ENCODE peak calls at places on chromosomes 1 and 21, in six cellular contexts. K is stimulated activated CD4-positive, alpha-beta T cell treated with anti-CD3 and anti-CD28 coated beads, TNF-alpha, amount 100 ng/mL, for 4 hours; Y is activated T-cell treated with anti-CD3 and anti-CD28 coated beads, Interleukin-2, amount 50 U/mL, for 1 hour; B is NCI-H1092 treated with DMSO at 0.1 percent for 48 hours; X is lower lobe of right lung; D is ovary. I is an unnamed sample.

GRCh38 chr1:39720094-39720999 is 18.3 kb upstream of the PPIE start:
- DNase-seq in K (no peak), Y (no peak), B (peak; percentile 100), X (no peak), D (no peak), I (peak; percentile 53)

GRCh38 chr1:32746130-32746529 is 43.6 kb upstream of the SYNC start:
- DNase-seq in K (no peak), Y (no peak), B (peak; percentile 12), X (no peak), D (no peak), I (no peak)

GRCh38 chr1:187838335-187839293 is 1009.9 kb downstream of the PLA2G4A start:
- DNase-seq in K (no peak), Y (no peak), B (no peak), X (no peak), D (no peak), I (no peak)

GRCh38 chr21:45613396-45613795 is 30.1 kb upstream of the PCBP3 start:
- DNase-seq in K (no peak), Y (peak; percentile 17), B (no peak), X (no peak), D (no peak), I (no peak)

GRCh38 chr1:57101171-57101570 is 135.4 kb upstream of the C8B start:
- DNase-seq in K (no peak), Y (no peak), B (no peak), X (no peak), D (no peak), I (no peak)

GRCh38 chr1:224894915-224895314 is 34.6 kb upstream of the DNAH14 start:
- DNase-seq in K (no peak), Y (no peak), B (peak; percentile 25), X (no peak), D (no peak), I (no peak)

GRCh38 chr1:179287456-179287855 is 6.1 kb upstream of the SOAT1 start:
- DNase-seq in K (no peak), Y (no peak), B (no peak), X (no peak), D (no peak), I (no peak)

GRCh38 chr1:74522143-74522542 is 9.7 kb upstream of the LRRC53 start:
- DNase-seq in K (no peak), Y (no peak), B (no peak), X (no peak), D (no peak), I (no peak)

GRCh38 chr1:235138821-235139220 is 10.2 kb upstream of the TOMM20 start:
- DNase-seq in K (no peak), Y (no peak), B (no peak), X (no peak), D (no peak), I (no peak)

GRCh38 chr1:168441745-168442144 is 102.1 kb downstream of the XCL2 start:
- DNase-seq in K (no peak), Y (no peak), B (no peak), X (no peak), D (no peak), I (no peak)

GRCh38 chr1:2529776-2530500 is at the start of gene HES5:
- DNase-seq in K (no peak), Y (peak; percentile 48), B (peak; percentile 14), X (no peak), D (no peak), I (no peak)

GRCh38 chr1:174800221-174800791 is 199.4 kb upstream of the CACYBP start:
- DNase-seq in K (no peak), Y (peak; percentile 32), B (peak; percentile 53), X (no peak), D (peak; percentile 33), I (peak; percentile 52)

GRCh38 chr21:19850157-19850556 is 1148.1 kb upstream of the NCAM2 start:
- DNase-seq in K (no peak), Y (no peak), B (no peak), X (no peak), D (no peak), I (no peak)

GRCh38 chr1:243598433-243598832 is 251.6 kb downstream of the AKT3 start:
- DNase-seq in K (no peak), Y (no peak), B (no peak), X (no peak), D (no peak), I (no peak)

GRCh38 chr1:110829955-110830553 is 42.9 kb upstream of the CD53 start:
- DNase-seq in K (no peak), Y (no peak), B (peak; percentile 25), X (no peak), D (no peak), I (peak; percentile 55)

GRCh38 chr1:167428418-167428817 is 89.9 kb downstream of the CD247 start:
- DNase-seq in K (no peak), Y (no peak), B (no peak), X (no peak), D (no peak), I (no peak)

GRCh38 chr1:60987904-60988303 is 94.5 kb upstream of the NFIA start:
- DNase-seq in K (no peak), Y (no peak), B (no peak), X (no peak), D (no peak), I (no peak)

GRCh38 chr1:21572735-21573277 is 63.6 kb downstream of the ALPL start:
- DNase-seq in K (no peak), Y (no peak), B (no peak), X (no peak), D (no peak), I (no peak)

GRCh38 chr1:54973205-54973921 is 7.1 kb upstream of the TMEM61 start:
- DNase-seq in K (no peak), Y (no peak), B (peak; percentile 11), X (no peak), D (no peak), I (no peak)

GRCh38 chr1:222095606-222096475 is 354.0 kb upstream of the DUSP10 start:
- DNase-seq in K (peak; percentile 10), Y (peak; percentile 59), B (peak; percentile 4), X (no peak), D (peak; percentile 24), I (peak; percentile 38)

GRCh38 chr1:3251099-3251809 is 182.3 kb downstream of the PRDM16 start:
- DNase-seq in K (no peak), Y (no peak), B (no peak), X (no peak), D (no peak), I (no peak)

GRCh38 chr1:160375788-160376524 is 9.1 kb downstream of the NHLH1 start:
- DNase-seq in K (no peak), Y (no peak), B (no peak), X (no peak), D (no peak), I (no peak)

GRCh38 chr1:1630965-1631792 is 794 bp upstream of the MMP23B start:
- DNase-seq in K (no peak), Y (peak; percentile 53), B (no peak), X (peak; percentile 57), D (peak; percentile 87), I (no peak)

GRCh38 chr1:177065430-177065829 is 99.1 kb downstream of the ASTN1 start:
- DNase-seq in K (no peak), Y (no peak), B (peak; percentile 13), X (no peak), D (no peak), I (no peak)

GRCh38 chr1:211876849-211877248 is 46.3 kb upstream of the LPGAT1 start:
- DNase-seq in K (no peak), Y (no peak), B (no peak), X (no peak), D (no peak), I (no peak)

GRCh38 chr1:228303596-228303995 is 95.8 kb downstream of the OBSCN start:
- DNase-seq in K (no peak), Y (no peak), B (no peak), X (peak; percentile 25), D (peak; percentile 9), I (no peak)

GRCh38 chr1:160454371-160455152 is 54.2 kb downstream of the VANGL2 start:
- DNase-seq in K (no peak), Y (no peak), B (no peak), X (no peak), D (no peak), I (no peak)

GRCh38 chr1:206693029-206693428 is 8.3 kb downstream of the MAPKAPK2 start:
- DNase-seq in K (no peak), Y (no peak), B (peak; percentile 77), X (no peak), D (peak; percentile 78), I (no peak)

GRCh38 chr1:223739366-223740057 is 27.2 kb downstream of the CAPN2 start:
- DNase-seq in K (no peak), Y (no peak), B (no peak), X (no peak), D (no peak), I (no peak)

GRCh38 chr1:66274634-66275033 is 259.3 kb upstream of the SGIP1 start:
- DNase-seq in K (no peak), Y (no peak), B (no peak), X (no peak), D (no peak), I (no peak)

GRCh38 chr1:147912553-147912952 is 10.0 kb downstream of the GJA8 start:
- DNase-seq in K (no peak), Y (no peak), B (no peak), X (no peak), D (no peak), I (no peak)

GRCh38 chr1:67716800-67717199 is 31.8 kb downstream of the GADD45A start:
- DNase-seq in K (no peak), Y (no peak), B (peak; percentile 66), X (no peak), D (no peak), I (no peak)

GRCh38 chr1:30490554-30491053 is 232.8 kb downstream of the MATN1 start:
- DNase-seq in K (no peak), Y (no peak), B (no peak), X (no peak), D (no peak), I (no peak)

GRCh38 chr1:53639251-53639721 is 99.7 kb downstream of the GLIS1 start:
- DNase-seq in K (no peak), Y (no peak), B (no peak), X (no peak), D (no peak), I (no peak)

GRCh38 chr1:99429754-99430153 is 165.5 kb downstream of the PLPPR4 start:
- DNase-seq in K (no peak), Y (no peak), B (no peak), X (no peak), D (no peak), I (no peak)

GRCh38 chr1:65527672-65528071 is 107.2 kb downstream of the LEPR start:
- DNase-seq in K (no peak), Y (no peak), B (no peak), X (no peak), D (no peak), I (no peak)

GRCh38 chr1:247165674-247166073 is 6.1 kb downstream of the ZNF124 start:
- DNase-seq in K (no peak), Y (no peak), B (no peak), X (no peak), D (no peak), I (no peak)

GRCh38 chr1:167772436-167772835 is 50.7 kb downstream of the MPZL1 start:
- DNase-seq in K (no peak), Y (no peak), B (no peak), X (no peak), D (no peak), I (no peak)